ENCODE peak calls at places on chromosomes 5 and 9, in ten cellular contexts. A, E, J, T, G, U, Q, O, X and Z are unnamed samples.

GRCh38 chr9:91945277-91946074 is 4.6 kb downstream of the ROR2 start:
- DNase-seq in A (no peak), E (no peak), J (no peak), T (no peak), G (no peak), U (peak; percentile 41), Q (no peak), O (no peak), X (no peak), Z (peak; percentile 23)

GRCh38 chr9:99820330-99821186 is 1.1 kb upstream of the NR4A3 start:
- DNase-seq in A (no peak), E (peak; percentile 57), J (peak; percentile 59), T (no peak), G (no peak), U (peak; percentile 43), Q (peak; percentile 80), O (peak; percentile 66), X (no peak), Z (peak; percentile 43)

GRCh38 chr5:158056426-158056825 is 197.5 kb upstream of the CLINT1 start:
- DNase-seq in A (no peak), E (no peak), J (no peak), T (no peak), G (no peak), U (peak; percentile 65), Q (no peak), O (no peak), X (no peak), Z (no peak)

GRCh38 chr9:128550770-128551651 is 1.4 kb upstream of the SPTAN1 start:
- DNase-seq in A (no peak), E (no peak), J (peak; percentile 44), T (no peak), G (peak; percentile 25), U (no peak), Q (no peak), O (no peak), X (no peak), Z (peak; percentile 33)

GRCh38 chr9:115373000-115373709 is 255.2 kb upstream of the TNC start:
- DNase-seq in A (no peak), E (no peak), J (peak; percentile 81), T (no peak), G (no peak), U (peak; percentile 75), Q (no peak), O (no peak), X (no peak), Z (peak; percentile 93)

GRCh38 chr9:710951-711745 is 130.3 kb upstream of the DMRT1 start:
- DNase-seq in A (no peak), E (no peak), J (no peak), T (no peak), G (no peak), U (no peak), Q (no peak), O (peak; percentile 55), X (no peak), Z (no peak)

GRCh38 chr5:21654-22233 is 70.2 kb upstream of the PLEKHG4B start:
- DNase-seq in A (no peak), E (no peak), J (no peak), T (no peak), G (no peak), U (no peak), Q (no peak), O (peak; percentile 27), X (no peak), Z (peak; percentile 32)

GRCh38 chr5:151298063-151298462 is 5.5 kb downstream of the SLC36A3 start:
- DNase-seq in A (no peak), E (no peak), J (peak; percentile 81), T (no peak), G (peak; percentile 49), U (no peak), Q (no peak), O (peak; percentile 68), X (no peak), Z (peak; percentile 28)

GRCh38 chr9:135241381-135242380 is 154.2 kb downstream of the OLFM1 start:
- DNase-seq in A (no peak), E (no peak), J (no peak), T (peak; percentile 53), G (peak; percentile 56), U (no peak), Q (peak; percentile 61), O (no peak), X (no peak), Z (no peak)

GRCh38 chr9:81242866-81243265 is 446.5 kb downstream of the TLE1 start:
- DNase-seq in A (no peak), E (no peak), J (no peak), T (no peak), G (no peak), U (no peak), Q (no peak), O (no peak), X (no peak), Z (no peak)